ENCODE peak calls at places on chromosomes 16 and 17, in nine cellular contexts. D, P, Z, E, A, S, L, T and C are unnamed samples.

GRCh38 chr17:17819561-17819995 is 17.2 kb downstream of the SREBF1 start:
- DNase-seq in Z (peak; percentile 85), T (peak; percentile 68), E (no peak), D (peak; percentile 67), P (no peak), L (peak; percentile 87), S (no peak), A (peak; percentile 93), C (peak; percentile 61)

GRCh38 chr17:44170135-44170498 is 387 bp upstream of the ASB16 start:
- DNase-seq in A (no peak), S (no peak), D (no peak), E (no peak), P (no peak), Z (no peak), T (no peak), L (no peak), C (no peak)

GRCh38 chr17:7438050-7438614 is 1.2 kb upstream of the FGF11 start:
- DNase-seq in L (peak; percentile 18), Z (peak; percentile 90), A (no peak), E (no peak), S (peak; percentile 86), P (peak; percentile 89), D (peak; percentile 50), T (peak; percentile 64), C (no peak)

GRCh38 chr17:17872468-17873345 is 35.9 kb upstream of the SREBF1 start:
- DNase-seq in T (no peak), Z (no peak), S (peak; percentile 28), E (no peak), P (no peak), L (no peak), D (no peak), A (peak; percentile 28), C (no peak)

GRCh38 chr17:80327518-80327917 is 66.9 kb downstream of the RNF213 start:
- DNase-seq in D (no peak), P (no peak), A (no peak), E (no peak), L (peak; percentile 51), T (no peak), Z (no peak), S (no peak), C (no peak)

GRCh38 chr16:802461-802860 is 1.9 kb upstream of the GNG13 start:
- DNase-seq in S (no peak), E (no peak), T (no peak), D (no peak), P (no peak), Z (no peak), L (no peak), A (no peak), C (no peak)

GRCh38 chr17:83109793-83110645 is 30.6 kb downstream of the METRNL start:
- DNase-seq in L (peak; percentile 88), A (peak; percentile 95), D (peak; percentile 87), S (no peak), T (peak; percentile 97), Z (no peak), P (no peak), E (peak; percentile 95), C (peak; percentile 90)

GRCh38 chr16:88634141-88634993 is 4.0 kb upstream of the IL17C start:
- DNase-seq in D (no peak), Z (peak; percentile 85), A (peak; percentile 36), L (peak; percentile 44), S (peak; percentile 83), P (peak; percentile 87), T (no peak), E (no peak), C (no peak)

GRCh38 chr17:76697702-76698465 is 12.9 kb downstream of the MXRA7 start:
- DNase-seq in E (no peak), D (no peak), L (no peak), Z (no peak), T (no peak), P (no peak), S (peak; percentile 51), A (no peak), C (no peak)

GRCh38 chr17:56681561-56682266 is 88.2 kb downstream of the NOG start:
- DNase-seq in A (peak; percentile 81), E (no peak), T (no peak), D (no peak), P (no peak), S (no peak), Z (no peak), L (peak; percentile 82), C (no peak)

GRCh38 chr17:78658281-78658785 is 81.1 kb upstream of the DNAH17 start:
- DNase-seq in S (no peak), T (no peak), A (peak; percentile 37), D (no peak), E (no peak), L (no peak), Z (no peak), P (no peak), C (peak; percentile 8)

GRCh38 chr17:29618272-29619065 is 4.2 kb downstream of the CORO6 start:
- DNase-seq in S (no peak), D (no peak), P (no peak), Z (no peak), L (no peak), A (no peak), T (no peak), E (no peak), C (no peak)
- TF ChIP-seq CTCF in S (no peak), D (no peak), P (no peak), Z (no peak), L (no peak), A (no peak), T (no peak), E (no peak), C (no peak)

GRCh38 chr17:64148699-64149098 is 18.8 kb upstream of the ERN1 start:
- DNase-seq in S (no peak), E (no peak), D (no peak), A (no peak), P (no peak), L (no peak), T (no peak), Z (peak; percentile 54), C (no peak)
- TF ChIP-seq CTCF in S (no peak), E (no peak), D (no peak), A (peak; percentile 8), P (no peak), L (no peak), T (no peak), Z (no peak), C (no peak)

GRCh38 chr17:45824475-45824874 is 20.2 kb upstream of the SPPL2C start:
- DNase-seq in T (no peak), D (no peak), S (no peak), A (no peak), P (peak; percentile 34), Z (peak; percentile 66), E (no peak), L (no peak), C (no peak)
- TF ChIP-seq CTCF in T (no peak), D (no peak), S (no peak), A (no peak), P (no peak), Z (peak; percentile 44), E (no peak), L (no peak), C (no peak)

GRCh38 chr17:66858182-66859083 is 23.5 kb downstream of the CACNG5 start:
- DNase-seq in E (no peak), L (no peak), D (no peak), T (no peak), A (no peak), S (no peak), P (no peak), Z (no peak), C (no peak)

GRCh38 chr17:66849851-66850580 is 15.1 kb downstream of the CACNG5 start:
- DNase-seq in L (no peak), A (no peak), S (no peak), D (no peak), T (no peak), Z (no peak), P (no peak), E (no peak), C (no peak)

GRCh38 chr17:66860204-66860603 is 25.3 kb downstream of the CACNG5 start:
- DNase-seq in D (no peak), A (no peak), E (no peak), S (no peak), L (no peak), T (no peak), Z (no peak), P (no peak), C (no peak)

GRCh38 chr17:66850692-66851091 is 15.8 kb downstream of the CACNG5 start:
- DNase-seq in S (no peak), L (no peak), A (peak; percentile 20), Z (no peak), T (no peak), D (no peak), P (no peak), E (no peak), C (no peak)

DNA sequence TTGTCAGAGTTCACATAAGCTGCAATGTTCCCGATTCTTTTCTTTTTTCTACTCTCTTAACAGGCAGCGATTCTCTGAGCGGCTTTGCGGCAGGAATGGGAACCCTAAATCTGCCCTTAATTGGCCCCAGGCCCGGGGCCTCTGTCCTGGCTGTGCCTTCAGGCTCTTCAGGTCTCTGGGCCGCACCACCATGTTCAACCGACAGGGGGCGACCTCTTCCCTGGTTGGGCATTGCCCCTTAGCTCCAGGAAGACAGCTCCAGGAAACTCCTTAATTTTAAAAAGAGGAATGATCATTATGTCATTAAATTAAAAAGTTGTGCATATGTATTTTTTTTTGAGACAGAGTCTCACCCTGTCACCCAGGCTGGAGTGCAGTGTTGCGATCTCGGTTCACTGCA is 20.3 kb downstream of the CACNG5 start:
- DNase-seq in T (no peak), Z (peak; percentile 71), P (peak; percentile 90), S (no peak), L (no peak), D (no peak), A (no peak), E (no peak), C (no peak)
- TF ChIP-seq CTCF in T (no peak), Z (peak; percentile 77), P (peak; percentile 90), S (no peak), L (peak; percentile 31), D (no peak), A (peak; percentile 38), E (no peak), C (peak; percentile 17)

GRCh38 chr16:56203052-56203451 is 11.8 kb downstream of the GNAO1 start:
- DNase-seq in P (peak; percentile 45), E (no peak), D (no peak), T (peak; percentile 42), Z (peak; percentile 70), L (no peak), S (peak; percentile 21), A (peak; percentile 20), C (no peak)
- TF ChIP-seq CTCF in P (no peak), E (no peak), D (no peak), T (no peak), Z (peak; percentile 58), L (no peak), S (peak; percentile 40), A (peak; percentile 20), C (peak; percentile 1)

DNA sequence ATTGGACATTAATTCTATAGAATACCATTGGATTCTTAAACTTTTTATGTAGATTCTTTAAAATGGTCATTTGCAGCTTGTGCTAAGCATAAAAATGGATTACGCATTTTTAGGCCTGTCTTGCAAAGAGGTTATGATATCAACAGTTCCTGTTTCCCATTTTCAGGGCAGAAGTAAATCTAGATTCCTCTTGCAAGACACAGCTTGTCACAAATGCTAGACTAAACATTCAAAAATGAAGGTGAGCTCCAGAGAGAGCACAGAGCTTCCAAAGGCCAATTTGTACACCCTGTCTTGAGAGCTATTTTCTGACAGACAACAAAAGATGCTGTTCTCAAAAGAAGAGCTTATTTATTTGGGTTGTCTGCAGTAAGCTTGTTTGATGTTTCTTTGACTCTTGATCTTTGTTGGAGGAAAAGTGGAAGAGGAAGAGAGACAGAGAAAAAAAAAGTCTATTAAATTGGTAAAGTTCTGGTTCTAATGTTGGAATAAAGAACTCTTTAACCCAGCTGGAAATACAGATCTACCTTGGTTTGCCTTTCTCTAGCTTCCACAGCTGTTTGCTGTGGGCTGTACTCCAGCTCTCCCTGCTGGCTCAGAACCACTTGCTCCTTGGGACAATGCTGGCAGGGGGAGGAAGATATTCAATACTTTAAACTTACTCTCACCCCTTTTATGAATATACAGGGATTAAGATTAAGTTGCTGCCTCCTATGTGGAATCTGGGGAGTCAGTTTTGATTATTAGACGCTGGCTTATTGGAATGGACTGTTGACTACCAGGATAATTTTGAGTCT is 651.8 kb downstream of the CDH11 start:
- DNase-seq in T (no peak), A (no peak), E (no peak), P (no peak), L (peak; percentile 8), S (no peak), Z (no peak), D (no peak), C (no peak)
- TF ChIP-seq CTCF in T (no peak), A (peak; percentile 25), E (no peak), P (no peak), L (peak; percentile 18), S (no peak), Z (peak; percentile 15), D (no peak), C (peak; percentile 48)